ENCODE peak calls at places on chromosomes 7 and 10, in five cellular contexts. X, M, Y, N and O are unnamed samples.

GRCh38 chr7:28183627-28184026 is 3.0 kb upstream of the JAZF1 start:
- DNase-seq in N (no peak), Y (no peak), M (no peak), X (no peak), O (no peak)

GRCh38 chr10:67676208-67676825 is 19.7 kb downstream of the CTNNA3 start:
- DNase-seq in N (no peak), M (no peak), Y (no peak), X (no peak), O (no peak)

GRCh38 chr10:86556532-86556931 is 34.9 kb upstream of the WAPL start:
- DNase-seq in N (no peak), X (no peak), Y (no peak), M (no peak), O (peak)

GRCh38 chr10:59587756-59588140 is 121.9 kb downstream of the SLC16A9 start:
- DNase-seq in Y (no peak), X (no peak), N (no peak), M (no peak), O (no peak)

GRCh38 chr7:77327932-77328628 is 88.1 kb downstream of the GSAP start:
- DNase-seq in M (no peak), N (no peak), Y (no peak), X (no peak), O (no peak)

GRCh38 chr7:36190447-36191291 is 37.6 kb downstream of the EEPD1 start:
- DNase-seq in N (no peak), M (no peak), Y (no peak), X (no peak), O (peak)

GRCh38 chr10:124892031-124892430 is 49.9 kb upstream of the ZRANB1 start:
- DNase-seq in Y (no peak), X (no peak), M (no peak), N (no peak), O (no peak)

GRCh38 chr7:149776305-149776704 is 2.9 kb upstream of the ZNF467 start:
- DNase-seq in X (no peak), Y (no peak), M (no peak), N (no peak), O (no peak)

GRCh38 chr7:38153515-38153914 is 24.5 kb upstream of the STARD3NL start:
- DNase-seq in N (no peak), X (no peak), Y (no peak), M (no peak), O (no peak)

GRCh38 chr7:134870781-134871180 is 91.3 kb downstream of the CALD1 start:
- DNase-seq in Y (no peak), M (no peak), X (no peak), N (no peak), O (no peak)

GRCh38 chr7:134859783-134860182 is 80.3 kb downstream of the CALD1 start:
- DNase-seq in N (no peak), X (no peak), Y (no peak), M (no peak), O (no peak)

GRCh38 chr7:134870156-134870555 is 90.7 kb downstream of the CALD1 start:
- DNase-seq in Y (no peak), X (no peak), N (no peak), M (no peak), O (no peak)

GRCh38 chr7:134866581-134866980 is 87.1 kb downstream of the CALD1 start:
- DNase-seq in X (peak), Y (no peak), N (no peak), M (peak), O (peak)

GRCh38 chr7:134865001-134865845 is 85.8 kb downstream of the CALD1 start:
- DNase-seq in Y (no peak), M (peak), N (no peak), X (no peak), O (no peak)
- H4K91ac ChIP-seq in Y (no peak), M (peak), N (no peak), X (no peak), O (peak)

GRCh38 chr7:96452146-96452545 is 130.2 kb upstream of the SLC25A13 start:
- DNase-seq in X (no peak), M (no peak), N (no peak), Y (no peak), O (no peak)

GRCh38 chr7:96447109-96447645 is 125.3 kb upstream of the SLC25A13 start:
- DNase-seq in M (no peak), Y (no peak), X (no peak), N (no peak), O (no peak)

DNA sequence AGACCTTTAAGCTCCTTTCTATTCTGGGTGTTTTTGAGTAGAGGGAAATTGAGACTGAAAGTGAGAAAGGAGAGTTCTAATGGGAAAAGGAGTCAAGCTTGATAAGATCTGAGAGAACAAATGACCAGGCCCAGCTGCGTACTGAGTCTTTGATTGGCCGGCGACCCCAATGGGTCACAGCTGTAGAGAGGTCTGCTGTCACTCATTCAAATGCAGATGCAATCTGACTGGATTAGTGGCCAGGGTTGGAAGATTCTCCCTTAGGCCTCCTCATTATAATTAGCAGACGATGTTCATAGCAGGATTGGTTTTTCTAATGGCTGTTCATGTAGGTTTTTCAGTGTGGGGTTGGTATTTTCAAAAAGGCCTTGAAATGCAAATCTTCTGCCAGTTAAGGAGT is 127.2 kb upstream of the SLC25A13 start:
- DNase-seq in X (no peak), N (peak), M (no peak), Y (no peak), O (no peak)
- H2BK12ac ChIP-seq in X (no peak), N (no peak), M (no peak), Y (no peak), O (no peak)

DNA sequence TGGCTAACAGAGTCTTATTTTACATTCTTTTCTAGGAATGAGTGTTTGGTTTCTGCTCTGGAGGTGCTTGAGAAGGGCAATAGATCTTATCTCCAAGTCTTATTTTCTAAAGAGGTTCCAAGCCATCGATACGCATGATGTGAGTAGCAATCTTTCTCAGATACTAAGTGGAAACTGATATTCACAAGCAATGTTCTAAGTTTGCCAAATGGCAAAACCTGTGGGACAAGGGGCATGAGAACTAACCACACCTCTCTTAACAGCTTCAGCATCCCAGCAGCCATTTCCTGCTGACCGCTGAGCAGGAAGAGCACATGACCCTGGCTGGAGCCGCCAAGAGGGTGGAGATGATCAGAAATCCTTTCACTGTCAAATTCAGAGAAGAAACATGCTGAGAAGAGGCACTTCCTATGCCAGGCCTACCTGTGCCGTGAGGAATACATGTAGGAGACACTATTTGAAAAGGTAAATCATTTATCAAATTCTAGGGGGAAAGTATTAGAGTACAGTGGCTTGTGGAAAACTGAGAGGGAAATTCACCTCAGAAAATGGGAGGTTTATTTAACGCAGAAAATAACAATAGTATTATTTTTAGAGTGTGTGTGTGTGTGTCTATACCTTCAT is 35.2 kb downstream of the CCDC71L start:
- DNase-seq in Y (no peak), N (no peak), M (no peak), X (no peak), O (no peak)
- H4K91ac ChIP-seq in Y (no peak), N (no peak), M (no peak), X (no peak), O (peak)

GRCh38 chr7:95204618-95205017 is 119.7 kb downstream of the PON1 start:
- DNase-seq in X (no peak), M (no peak), N (no peak), Y (no peak), O (no peak)
- H2BK12ac ChIP-seq in X (peak), M (peak), N (no peak), Y (no peak), O (no peak)

GRCh38 chr10:97736902-97737769 is at the start of gene ZFYVE27:
- DNase-seq in M (peak), X (peak), Y (peak), N (peak), O (peak)
- H4K91ac ChIP-seq in M (peak), X (no peak), Y (peak), N (no peak), O (peak)